ENCODE peak calls at places on chromosomes 13 and 19, in five cellular contexts. E is nephron progenitor cell; O is fibroblast of pulmonary artery; H is CD8-positive, alpha-beta memory T cell; T is activated CD8-positive, alpha-beta T cell treated with anti-CD3 and anti-CD28 coated beads, Interleukin-2, amount 10 ng/mL, durations not matched to agents 7 days and 5 days. C is an unnamed sample.

GRCh38 chr19:35995655-35995993 is 636 bp downstream of the SDHAF1 start:
- DNase-seq in H (no peak), T (peak), E (peak), O (peak), C (peak)

GRCh38 chr13:77698211-77699058 is 948 bp downstream of the SLAIN1 start:
- DNase-seq in O (no peak), H (peak), E (peak), T (peak), C (no peak)

GRCh38 chr19:18856385-18857126 is 24.8 kb downstream of the UPF1 start:
- DNase-seq in E (no peak), T (no peak), O (peak), H (no peak), C (peak)

GRCh38 chr13:60970736-60971135 is 444.9 kb downstream of the PCDH20 start:
- DNase-seq in O (no peak), H (no peak), T (no peak), E (no peak), C (no peak)

GRCh38 chr13:99153219-99153618 is 47.4 kb upstream of the UBAC2 start:
- DNase-seq in T (no peak), E (no peak), O (peak), H (no peak), C (peak)

GRCh38 chr13:113183450-113184129 is 24.9 kb downstream of the PCID2 start:
- DNase-seq in T (no peak), E (no peak), O (no peak), H (no peak), C (no peak)

GRCh38 chr13:27022571-27023311 is 148.9 kb downstream of the USP12 start:
- DNase-seq in H (no peak), E (no peak), T (no peak), O (no peak), C (peak)

GRCh38 chr13:110306340-110306959 is 507 bp downstream of the COL4A1 start:
- DNase-seq in O (peak), E (peak), T (no peak), H (no peak), C (peak)

GRCh38 chr19:42428676-42429075 is 1.5 kb upstream of the LIPE start:
- DNase-seq in H (no peak), O (no peak), E (no peak), T (no peak), C (no peak)

GRCh38 chr13:44783987-44784734 is 205.1 kb downstream of the NUFIP1 start:
- DNase-seq in T (no peak), O (no peak), H (no peak), E (no peak), C (no peak)

GRCh38 chr13:106561551-106562170 is 6.3 kb downstream of the ARGLU1 start:
- DNase-seq in O (peak), H (no peak), E (peak), T (no peak), C (no peak)

GRCh38 chr13:49859568-49859967 is 67.1 kb upstream of the KPNA3 start:
- DNase-seq in H (no peak), E (no peak), T (no peak), O (peak), C (peak)

GRCh38 chr13:110617326-110618072 is 2.2 kb downstream of the NAXD start:
- DNase-seq in H (no peak), E (no peak), T (no peak), O (peak), C (peak)

GRCh38 chr19:44582581-44583265 is 30.6 kb upstream of the IGSF23 start:
- DNase-seq in O (peak), H (peak), T (peak), E (peak), C (peak)

GRCh38 chr13:111659842-111660241 is 339.4 kb downstream of the TEX29 start:
- DNase-seq in T (no peak), H (no peak), E (no peak), O (no peak), C (no peak)

GRCh38 chr19:35179830-35180229 is 25.3 kb downstream of the FXYD5 start:
- DNase-seq in H (no peak), O (no peak), T (no peak), E (no peak), C (no peak)

GRCh38 chr19:5138606-5139594 is 170.0 kb downstream of the KDM4B start:
- DNase-seq in E (no peak), T (peak), O (peak), H (peak), C (peak)

GRCh38 chr19:45905016-45905415 is 2.6 kb upstream of the MYPOP start:
- DNase-seq in O (no peak), H (no peak), E (no peak), T (no peak), C (no peak)

GRCh38 chr13:112711528-112712265 is 21.9 kb downstream of the ATP11A start:
- DNase-seq in O (peak), H (no peak), T (no peak), E (peak), C (peak)

GRCh38 chr19:32350492-32350891 is 5.1 kb downstream of the ZNF507 start:
- DNase-seq in E (no peak), T (no peak), O (no peak), H (no peak), C (no peak)

GRCh38 chr19:51626675-51627074 is 3.5 kb downstream of the SIGLEC5 start:
- DNase-seq in O (no peak), E (no peak), H (no peak), T (no peak), C (no peak)

GRCh38 chr13:108527849-108528248 is 101.6 kb upstream of the MYO16 start:
- DNase-seq in E (no peak), T (no peak), O (no peak), H (no peak), C (no peak)

GRCh38 chr19:46226438-46226973 is 3.0 kb upstream of the IGFL1 start:
- DNase-seq in T (no peak), E (no peak), O (peak), H (no peak), C (peak)

GRCh38 chr13:85093808-85094207 is 705.4 kb downstream of the SLITRK6 start:
- DNase-seq in H (no peak), O (peak), T (no peak), E (no peak), C (peak)

GRCh38 chr19:35038623-35039512 is 2.7 kb upstream of the HPN start:
- DNase-seq in O (no peak), H (no peak), E (peak), T (no peak), C (no peak)